ENCODE peak calls at places on chromosome 1, in eight cellular contexts. K is substantia nigra; E is Peyer's patch; Q is upper lobe of right lung; L is mammary epithelial cell; U is body of pancreas; N is CD8-positive, alpha-beta memory T cell; A is gastrocnemius medialis. J is an unnamed sample.

GRCh38 chr1:203776636-203777035 is 11.7 kb downstream of the LAX1 start:
- DNase-seq in E (no peak), Q (no peak), K (peak), A (no peak), L (no peak), N (no peak), U (no peak), J (no peak)

GRCh38 chr1:231363624-231364023 is 25.5 kb downstream of the SPRTN start:
- DNase-seq in L (no peak), N (no peak), E (no peak), K (no peak), U (no peak), Q (no peak), A (no peak), J (no peak)

GRCh38 chr1:204102029-204102611 is 29.2 kb downstream of the SOX13 start:
- DNase-seq in K (no peak), E (no peak), L (no peak), Q (no peak), A (no peak), U (no peak), N (no peak), J (no peak)

GRCh38 chr1:222331340-222331739 is 216.6 kb downstream of the HHIPL2 start:
- DNase-seq in K (no peak), Q (no peak), L (peak), U (no peak), E (no peak), N (no peak), A (no peak), J (no peak)

GRCh38 chr1:31843506-31843905 is 27.7 kb upstream of the SPOCD1 start:
- DNase-seq in L (peak), U (no peak), K (peak), E (no peak), Q (no peak), A (peak), N (no peak), J (no peak)

GRCh38 chr1:91651671-91652071 is 151.0 kb downstream of the CDC7 start:
- DNase-seq in E (no peak), N (no peak), A (peak), Q (no peak), K (no peak), L (no peak), U (no peak), J (peak)

GRCh38 chr1:206962269-206962668 is 8.0 kb downstream of the FCAMR start:
- DNase-seq in Q (no peak), A (no peak), U (no peak), E (no peak), N (no peak), K (no peak), L (no peak), J (no peak)

GRCh38 chr1:247548847-247549246 is at the start of gene GCSAML:
- DNase-seq in N (no peak), A (no peak), L (no peak), Q (no peak), U (no peak), K (no peak), E (no peak), J (no peak)

GRCh38 chr1:43299101-43299500 is 1.7 kb upstream of the TIE1 start:
- DNase-seq in A (no peak), L (no peak), K (no peak), N (no peak), U (no peak), Q (no peak), E (no peak), J (no peak)

GRCh38 chr1:77565321-77565720 is 117.1 kb downstream of the ZZZ3 start:
- DNase-seq in U (no peak), K (no peak), E (no peak), Q (no peak), L (no peak), N (no peak), A (no peak), J (no peak)

GRCh38 chr1:222709700-222710153 is 2.6 kb downstream of the AIDA start:
- DNase-seq in E (no peak), U (no peak), Q (no peak), L (no peak), K (no peak), N (no peak), A (no peak), J (no peak)

GRCh38 chr1:228216371-228217320 is 8.8 kb downstream of the OBSCN start:
- DNase-seq in L (no peak), A (peak), Q (no peak), E (no peak), K (no peak), U (no peak), N (no peak), J (peak)

GRCh38 chr1:209250970-209251636 is 332.4 kb upstream of the CAMK1G start:
- DNase-seq in K (no peak), A (no peak), E (no peak), Q (no peak), N (no peak), U (no peak), L (no peak), J (no peak)

GRCh38 chr1:41381691-41382530 is 20.7 kb downstream of the FOXO6 start:
- DNase-seq in N (peak), Q (peak), A (no peak), L (no peak), U (no peak), E (no peak), K (no peak), J (no peak)

GRCh38 chr1:43722825-43723224 is 15.5 kb downstream of the ST3GAL3 start:
- DNase-seq in E (no peak), L (no peak), K (no peak), A (no peak), Q (no peak), N (no peak), U (no peak), J (no peak)

GRCh38 chr1:119896303-119896702 is at the start of gene ADAM30:
- DNase-seq in A (no peak), U (no peak), N (no peak), K (no peak), L (no peak), Q (no peak), E (no peak), J (no peak)

GRCh38 chr1:243345205-243345604 is 89.4 kb downstream of the SDCCAG8 start:
- DNase-seq in K (peak), L (no peak), U (no peak), A (no peak), N (no peak), Q (no peak), E (no peak), J (no peak)

GRCh38 chr1:186304982-186305949 is 69.8 kb downstream of the TPR start:
- DNase-seq in Q (no peak), L (peak), U (no peak), E (no peak), N (peak), A (no peak), K (no peak), J (no peak)

GRCh38 chr1:198575292-198575691 is 34.8 kb upstream of the ATP6V1G3 start:
- DNase-seq in U (no peak), A (no peak), L (no peak), K (no peak), Q (no peak), E (no peak), N (no peak), J (no peak)

GRCh38 chr1:2148691-2149090 is 45.9 kb downstream of the FAAP20 start:
- DNase-seq in U (no peak), E (peak), L (no peak), N (peak), A (no peak), Q (no peak), K (no peak), J (peak)

GRCh38 chr1:27388337-27389005 is 4.0 kb upstream of the GPR3 start:
- DNase-seq in Q (peak), N (peak), U (peak), A (peak), L (peak), E (peak), K (peak), J (peak)

GRCh38 chr1:1370771-1371300 is 4.2 kb downstream of the AURKAIP1 start:
- DNase-seq in L (no peak), N (peak), E (no peak), Q (no peak), K (no peak), U (no peak), A (no peak), J (no peak)

GRCh38 chr1:20255666-20256065 is 35.0 kb upstream of the VWA5B1 start:
- DNase-seq in K (no peak), N (no peak), Q (no peak), L (peak), A (no peak), E (no peak), U (no peak), J (no peak)

GRCh38 chr1:25544243-25544764 is 898 bp downstream of the LDLRAP1 start:
- DNase-seq in L (no peak), E (no peak), Q (no peak), U (peak), N (no peak), A (no peak), K (no peak), J (no peak)

GRCh38 chr1:170927955-170928850 is 7.1 kb upstream of the MROH9 start:
- DNase-seq in A (no peak), K (no peak), N (no peak), Q (no peak), E (no peak), L (peak), U (no peak), J (no peak)

GRCh38 chr1:159929155-159930051 is 4.1 kb upstream of the TAGLN2 start:
- DNase-seq in E (no peak), Q (peak), U (peak), N (no peak), A (no peak), K (no peak), L (peak), J (no peak)

GRCh38 chr1:9910080-9910424 is at the start of gene CTNNBIP1:
- DNase-seq in Q (no peak), L (no peak), A (no peak), E (no peak), U (no peak), K (no peak), N (no peak), J (no peak)

GRCh38 chr1:212452323-212453155 is 19.8 kb downstream of the NENF start:
- DNase-seq in N (no peak), U (no peak), K (no peak), L (no peak), A (no peak), E (no peak), Q (no peak), J (peak)

GRCh38 chr1:150194381-150195031 is 41.4 kb downstream of the ANP32E start:
- DNase-seq in U (no peak), A (no peak), L (no peak), E (no peak), Q (no peak), N (no peak), K (no peak), J (no peak)

GRCh38 chr1:37108596-37109188 is 74.4 kb upstream of the GRIK3 start:
- DNase-seq in A (peak), K (no peak), E (no peak), U (no peak), Q (no peak), N (no peak), L (no peak), J (no peak)

GRCh38 chr1:41917835-41918449 is 780 bp downstream of the HIVEP3 start:
- DNase-seq in K (peak), Q (peak), L (peak), N (peak), A (peak), U (peak), E (no peak), J (no peak)

GRCh38 chr1:227893696-227894305 is 53.9 kb downstream of the WNT9A start:
- DNase-seq in U (no peak), K (no peak), L (peak), Q (no peak), A (no peak), E (peak), N (no peak), J (peak)

GRCh38 chr1:165441166-165441955 is 3.6 kb downstream of the RXRG start:
- DNase-seq in E (no peak), U (no peak), L (no peak), A (no peak), Q (no peak), K (no peak), N (no peak), J (no peak)

GRCh38 chr1:45518910-45519309 is 2.8 kb downstream of the PRDX1 start:
- DNase-seq in L (no peak), Q (no peak), U (no peak), K (no peak), N (no peak), E (no peak), A (no peak), J (no peak)
- H3K27ac ChIP-seq in L (no peak), Q (no peak), U (peak), K (peak), N (no peak), E (peak), A (peak), J (no peak)

GRCh38 chr1:200379431-200379755 is 30.4 kb downstream of the ZNF281 start:
- DNase-seq in N (no peak), K (no peak), A (no peak), L (peak), Q (no peak), U (no peak), E (no peak), J (no peak)

GRCh38 chr1:200379940-200380588 is 29.8 kb downstream of the ZNF281 start:
- DNase-seq in L (no peak), U (no peak), A (no peak), E (no peak), K (no peak), Q (no peak), N (no peak), J (no peak)

GRCh38 chr1:200380589-200381021 is 29.2 kb downstream of the ZNF281 start:
- DNase-seq in K (no peak), N (no peak), A (no peak), L (no peak), E (no peak), U (no peak), Q (no peak), J (no peak)

GRCh38 chr1:200378096-200378495 is 31.7 kb downstream of the ZNF281 start:
- DNase-seq in Q (no peak), A (no peak), N (no peak), U (no peak), E (no peak), K (no peak), L (no peak), J (no peak)

GRCh38 chr1:200381256-200381980 is 28.4 kb downstream of the ZNF281 start:
- DNase-seq in L (peak), K (no peak), Q (no peak), N (no peak), U (no peak), A (no peak), E (no peak), J (no peak)
- H3K27ac ChIP-seq in L (peak), K (no peak), Q (no peak), N (no peak), U (no peak), A (no peak), E (no peak), J (no peak)

GRCh38 chr1:48500541-48501440 is 28.8 kb upstream of the SPATA6 start:
- DNase-seq in Q (no peak), U (no peak), L (no peak), E (no peak), K (no peak), N (no peak), A (no peak), J (no peak)

GRCh38 chr1:48495911-48496310 is 23.9 kb upstream of the SPATA6 start:
- DNase-seq in U (no peak), N (no peak), E (no peak), K (no peak), A (no peak), L (no peak), Q (no peak), J (no peak)

GRCh38 chr1:48499211-48499610 is 27.2 kb upstream of the SPATA6 start:
- DNase-seq in E (no peak), A (no peak), N (no peak), U (no peak), L (no peak), K (no peak), Q (no peak), J (no peak)

GRCh38 chr1:48495166-48495565 is 23.2 kb upstream of the SPATA6 start:
- DNase-seq in A (no peak), U (no peak), Q (no peak), E (no peak), N (no peak), L (peak), K (no peak), J (no peak)

GRCh38 chr1:48498096-48498791 is 26.2 kb upstream of the SPATA6 start:
- DNase-seq in E (peak), N (peak), K (peak), Q (peak), L (peak), U (peak), A (peak), J (peak)
- H3K27ac ChIP-seq in E (no peak), N (no peak), K (peak), Q (no peak), L (no peak), U (no peak), A (no peak), J (no peak)

GRCh38 chr1:23527366-23527765 is 3.7 kb downstream of the E2F2 start:
- DNase-seq in E (no peak), Q (no peak), L (no peak), A (no peak), K (no peak), N (no peak), U (no peak), J (no peak)
- H3K27ac ChIP-seq in E (peak), Q (no peak), L (no peak), A (no peak), K (no peak), N (no peak), U (no peak), J (no peak)

GRCh38 chr1:239815074-239815473 is 276.6 kb upstream of the FMN2 start:
- DNase-seq in U (no peak), E (no peak), N (no peak), Q (no peak), A (no peak), K (no peak), L (no peak), J (no peak)
- H3K27ac ChIP-seq in U (no peak), E (no peak), N (no peak), Q (no peak), A (no peak), K (no peak), L (no peak), J (no peak)

J was measured in right atrium auricular region.